ENCODE peak calls at places on chromosomes 13 and 19, in five cellular contexts. Z is HCT116, A is spleen, X is transverse colon, E is K562. Q is an unnamed sample.

GRCh38 chr13:49421391-49421790 is 22.5 kb downstream of the CAB39L start:
- DNase-seq in Z (peak; percentile 10), A (no peak), X (peak; percentile 12), E (peak; percentile 12), Q (no peak)

GRCh38 chr19:2057484-2058469 is 6.7 kb upstream of the MKNK2 start:
- DNase-seq in Z (no peak), A (peak; percentile 82), X (peak; percentile 10), E (no peak), Q (no peak)

GRCh38 chr13:74061939-74062595 is 72.1 kb downstream of the KLF12 start:
- DNase-seq in Z (no peak), A (no peak), X (no peak), E (no peak), Q (no peak)

GRCh38 chr13:22154041-22154440 is 483.2 kb downstream of the FGF9 start:
- DNase-seq in Z (no peak), A (no peak), X (no peak), E (no peak), Q (no peak)

GRCh38 chr13:73677041-73677589 is 457.1 kb downstream of the KLF12 start:
- DNase-seq in Z (no peak), A (no peak), X (no peak), E (no peak), Q (peak; percentile 49)

GRCh38 chr19:21970466-21970865 is 40.3 kb downstream of the ZNF208 start:
- DNase-seq in Z (no peak), A (no peak), X (no peak), E (no peak), Q (no peak)

GRCh38 chr19:6632002-6632621 is 37.8 kb downstream of the TNFSF14 start:
- DNase-seq in Z (peak; percentile 77), A (no peak), X (peak; percentile 77), E (peak; percentile 77), Q (peak; percentile 76)

GRCh38 chr13:32150794-32151193 is 119.2 kb downstream of the FRY start:
- DNase-seq in Z (no peak), A (no peak), X (peak; percentile 33), E (no peak), Q (no peak)

GRCh38 chr13:95497307-95497943 is 55.1 kb upstream of the CLDN10 start:
- DNase-seq in Z (no peak), A (no peak), X (no peak), E (no peak), Q (no peak)

GRCh38 chr19:44903216-44903601 is 2.4 kb upstream of the APOE start:
- DNase-seq in Z (no peak), A (no peak), X (no peak), E (no peak), Q (no peak)

GRCh38 chr19:44897835-44898234 is 6.8 kb downstream of the TOMM40 start:
- DNase-seq in Z (no peak), A (no peak), X (no peak), E (no peak), Q (no peak)

GRCh38 chr19:44904426-44904994 is 1.1 kb upstream of the APOE start:
- DNase-seq in Z (no peak), A (no peak), X (no peak), E (no peak), Q (no peak)

GRCh38 chr19:44903602-44904425 is 1.8 kb upstream of the APOE start:
- DNase-seq in Z (no peak), A (peak; percentile 94), X (peak; percentile 76), E (peak; percentile 73), Q (peak; percentile 42)

GRCh38 chr19:44900328-44901244 is 5.0 kb upstream of the APOE start:
- DNase-seq in Z (no peak), A (no peak), X (no peak), E (no peak), Q (no peak)
- TF ChIP-seq POLR2A in Z (no peak), A (no peak), X (no peak), E (peak; percentile 55), Q (no peak)

DNA sequence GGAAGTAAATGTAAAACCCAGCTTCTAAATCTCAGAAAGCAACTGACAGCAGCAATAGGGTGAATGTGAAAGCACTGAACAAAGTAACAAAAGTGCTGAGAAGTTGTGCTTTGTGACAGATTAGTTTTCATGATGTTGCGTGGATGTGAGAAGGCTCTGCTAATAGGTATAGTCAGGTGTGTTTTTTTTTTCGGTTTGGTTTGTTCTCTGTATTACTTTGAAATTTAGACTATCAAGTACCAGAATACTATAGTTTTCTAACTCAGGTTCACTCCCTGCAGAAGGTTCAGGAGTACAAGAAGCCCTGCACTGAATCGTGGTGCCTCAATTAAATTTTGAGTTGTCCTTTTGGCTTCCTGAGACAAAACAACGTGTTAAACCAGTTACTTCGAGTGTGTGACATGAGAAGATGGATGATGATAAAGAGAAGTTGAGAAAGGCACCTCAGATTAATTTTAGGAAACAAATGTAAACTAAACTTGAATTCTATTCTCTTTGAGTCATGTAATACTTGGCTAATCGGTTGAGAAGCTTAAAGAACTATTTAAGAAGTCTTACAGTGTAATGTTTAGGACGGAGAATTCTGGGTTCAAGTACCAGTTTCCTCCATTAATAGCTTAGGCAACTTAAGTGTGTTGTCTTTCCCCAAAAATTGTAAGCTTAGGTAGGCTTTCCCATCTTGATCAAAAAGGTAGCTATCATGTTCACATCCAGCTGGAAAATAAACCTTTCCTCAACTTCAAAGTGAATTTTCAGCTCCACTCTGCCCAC is 10.3 kb downstream of the MIR17HG start:
- DNase-seq in Z (no peak), A (no peak), X (no peak), E (no peak), Q (no peak)
- TF ChIP-seq POLR2AphosphoS5 in Z (peak; percentile 26), A (no peak), X (no peak), E (no peak), Q (no peak)

GRCh38 chr13:110914293-110915056 is 394 bp downstream of the ANKRD10 start:
- DNase-seq in Z (no peak), A (peak; percentile 96), X (peak; percentile 76), E (peak; percentile 63), Q (peak; percentile 60)

GRCh38 chr13:110915057-110915873 is at the start of gene ANKRD10:
- DNase-seq in Z (peak; percentile 94), A (peak; percentile 100), X (peak; percentile 99), E (peak; percentile 86), Q (peak; percentile 98)

GRCh38 chr13:110913911-110914292 is 967 bp downstream of the ANKRD10 start:
- DNase-seq in Z (no peak), A (no peak), X (no peak), E (no peak), Q (peak; percentile 29)

GRCh38 chr13:110915874-110916670 is 1.2 kb upstream of the ANKRD10 start:
- DNase-seq in Z (no peak), A (no peak), X (no peak), E (no peak), Q (no peak)

GRCh38 chr13:110916671-110917142 is 1.8 kb upstream of the ANKRD10 start:
- DNase-seq in Z (no peak), A (no peak), X (no peak), E (no peak), Q (no peak)
- H3K4me3 ChIP-seq in Z (peak overlapping the region; percentile 92), A (no peak overlapping the region), X (no peak overlapping the region), E (no peak overlapping the region), Q (no peak overlapping the region)

DNA sequence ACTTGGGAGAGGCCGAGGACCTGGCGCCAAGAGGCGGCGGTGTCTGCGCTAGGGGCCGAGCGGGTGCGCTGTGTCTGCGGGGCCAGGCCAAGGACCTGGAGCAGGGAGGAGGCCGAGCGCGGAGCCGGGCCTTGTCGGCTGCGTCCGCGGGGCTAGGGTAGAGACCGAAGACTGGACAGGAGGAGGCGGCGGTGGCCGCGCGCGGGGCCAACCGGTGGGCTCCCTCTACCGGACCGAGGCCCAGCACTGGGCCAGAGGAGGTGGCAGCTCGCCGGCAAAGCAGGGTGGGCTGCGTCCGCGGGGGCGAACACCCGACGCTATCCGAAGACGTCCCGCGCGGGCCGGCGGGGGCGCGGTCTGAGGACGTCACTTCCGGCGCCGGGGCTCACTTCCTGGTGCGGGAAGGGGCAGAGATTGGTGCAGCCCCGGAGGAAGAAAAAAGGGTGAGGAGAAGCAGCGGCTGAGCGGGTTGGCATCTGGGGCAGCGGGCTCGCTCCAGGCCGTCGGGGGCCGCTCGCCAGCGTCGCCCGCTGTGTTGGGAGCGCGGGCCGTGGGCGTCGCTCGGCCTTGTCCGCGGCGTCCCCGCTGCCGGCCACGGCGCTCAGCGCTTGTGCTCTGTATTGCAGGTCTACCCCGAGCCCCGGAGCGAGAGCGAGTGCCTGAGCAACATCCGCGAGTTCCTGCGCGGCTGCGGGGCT is 38.3 kb downstream of the ARHGEF7 start:
- DNase-seq in Z (peak; percentile 75), A (peak; percentile 97), X (peak; percentile 94), E (peak; percentile 86), Q (peak; percentile 89)
- TF ChIP-seq POLR2A in Z (no peak), A (peak; percentile 61), X (peak; percentile 93), E (peak; percentile 87), Q (no peak)

DNA sequence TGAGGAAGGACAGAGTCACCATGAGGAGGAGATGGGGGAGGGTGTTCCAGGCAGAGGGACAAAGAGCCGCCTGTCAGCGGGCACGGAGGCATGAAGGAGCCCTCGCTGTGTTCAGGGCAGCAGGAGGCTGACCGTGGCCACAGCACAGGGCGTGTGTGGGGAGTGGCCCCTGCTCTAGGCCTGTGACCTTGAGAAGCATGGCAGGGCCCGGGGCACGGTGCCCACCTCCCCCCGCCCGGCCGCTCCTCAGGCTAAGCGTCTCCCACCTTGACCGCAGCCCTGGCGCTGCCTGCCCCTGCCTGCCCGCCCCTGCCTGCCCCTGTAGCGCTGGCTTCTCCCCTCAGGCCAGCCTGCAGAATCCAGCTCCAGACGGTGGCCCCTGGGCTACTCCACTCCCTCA is 11.6 kb downstream of the MAP2K2 start:
- DNase-seq in Z (no peak), A (no peak), X (no peak), E (no peak), Q (no peak)
- TF ChIP-seq POLR2AphosphoS5 in Z (no peak), A (peak; percentile 52), X (no peak), E (no peak), Q (no peak)

GRCh38 chr19:18610556-18611326 is 1.9 kb upstream of the TMEM59L start:
- DNase-seq in Z (no peak), A (no peak), X (no peak), E (no peak), Q (no peak)

GRCh38 chr19:18611327-18612050 is 1.2 kb upstream of the TMEM59L start:
- DNase-seq in Z (no peak), A (no peak), X (no peak), E (peak; percentile 75), Q (no peak)

GRCh38 chr19:18613589-18614234 is 1.0 kb downstream of the TMEM59L start:
- DNase-seq in Z (no peak), A (no peak), X (no peak), E (no peak), Q (no peak)

GRCh38 chr19:18612772-18613588 is at the start of gene TMEM59L:
- DNase-seq in Z (no peak), A (peak; percentile 79), X (no peak), E (peak; percentile 67), Q (no peak)

DNA sequence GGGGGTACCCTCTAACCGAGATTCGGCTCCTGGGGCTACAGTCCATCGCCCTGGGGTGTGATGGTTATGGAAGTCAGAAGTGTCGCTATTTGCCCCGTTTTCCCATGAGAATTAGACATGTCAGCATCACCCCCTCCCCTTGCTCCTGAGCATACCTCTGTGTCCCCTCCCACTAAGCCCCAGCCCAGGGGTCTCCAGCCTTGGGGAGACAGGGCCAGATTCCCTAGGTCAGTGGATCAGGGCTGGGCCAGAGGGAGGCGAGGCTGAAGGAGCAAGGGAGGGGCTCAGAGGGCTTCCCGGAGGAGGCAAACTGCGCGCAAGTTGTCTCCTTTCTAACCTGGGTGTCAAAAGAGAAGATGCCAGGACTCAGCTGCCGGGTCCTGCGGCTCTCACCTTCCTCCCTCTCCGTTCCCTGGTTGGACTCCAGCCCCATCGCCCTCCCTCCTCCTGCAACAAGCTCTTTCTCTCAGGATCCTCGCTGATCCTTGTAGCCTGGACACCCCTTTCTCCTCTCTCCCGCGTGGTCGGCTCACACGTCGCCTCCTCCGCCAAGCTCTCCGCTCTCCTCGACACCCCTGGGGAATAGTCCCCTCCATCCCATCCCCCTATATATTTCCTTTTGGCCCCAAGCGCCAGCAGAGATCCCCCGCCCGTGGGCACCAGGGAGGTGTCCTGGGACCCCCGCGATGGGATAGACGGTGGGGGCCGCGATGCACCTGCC is 459 bp upstream of the TMEM59L start:
- DNase-seq in Z (no peak), A (no peak), X (no peak), E (no peak), Q (no peak)
- H3K4me3 ChIP-seq in Z (peak overlapping the region; percentile 59), A (peak overlapping the region; percentile 39), X (peak overlapping the region; percentile 37), E (no peak overlapping the region), Q (peak overlapping the region; percentile 31)